ENCODE peak calls at places on chromosomes 3 and 15, in six cellular contexts. B is PC-3, X is fibroblast of the aortic adventitia, U is brain microvascular endothelial cell, T is vagina, F is astrocyte of the spinal cord. C is an unnamed sample.

GRCh38 chr3:163745204-163745603 is 1333.1 kb downstream of the SI start:
- DNase-seq in T (no peak), U (no peak), F (no peak), X (no peak), B (no peak), C (no peak)

GRCh38 chr3:192920406-192920805 is 2.8 kb upstream of the MB21D2 start:
- DNase-seq in X (no peak), T (no peak), F (no peak), B (no peak), U (no peak), C (no peak)

GRCh38 chr3:110623571-110623970 is 448.0 kb upstream of the NECTIN3 start:
- DNase-seq in X (peak), F (peak), B (peak), U (no peak), T (no peak), C (no peak)

GRCh38 chr15:32657198-32657886 is 15.8 kb downstream of the SCG5 start:
- DNase-seq in U (peak), B (peak), X (no peak), T (no peak), F (peak), C (no peak)

GRCh38 chr3:27279153-27279552 is 90.0 kb downstream of the NEK10 start:
- DNase-seq in B (peak), X (peak), U (peak), T (no peak), F (peak), C (no peak)

GRCh38 chr15:63469984-63470383 is 34.4 kb upstream of the USP3 start:
- DNase-seq in X (no peak), U (no peak), B (no peak), F (no peak), T (no peak), C (no peak)

GRCh38 chr15:63367390-63367789 is 14.3 kb downstream of the CA12 start:
- DNase-seq in F (no peak), X (no peak), U (no peak), B (no peak), T (no peak), C (no peak)

GRCh38 chr3:167882057-167882667 is 146.6 kb downstream of the SERPINI1 start:
- DNase-seq in X (peak), B (peak), F (peak), U (peak), T (no peak), C (peak)

GRCh38 chr3:128423525-128424147 is 43.1 kb downstream of the DNAJB8 start:
- DNase-seq in T (no peak), F (no peak), X (no peak), U (no peak), B (no peak), C (no peak)

GRCh38 chr15:68176601-68177000 is 28.5 kb downstream of the CALML4 start:
- DNase-seq in T (no peak), U (no peak), F (no peak), B (no peak), X (peak), C (no peak)

GRCh38 chr15:97904196-97904572 is 56.3 kb upstream of the ARRDC4 start:
- DNase-seq in T (no peak), X (peak), U (peak), F (peak), B (peak), C (peak)

GRCh38 chr3:5054098-5054497 is 68.0 kb upstream of the ARL8B start:
- DNase-seq in B (no peak), F (no peak), T (no peak), X (no peak), U (no peak), C (no peak)

GRCh38 chr3:29759443-29760033 is 478.7 kb downstream of the RBMS3 start:
- DNase-seq in T (no peak), B (peak), X (peak), U (no peak), F (peak), C (no peak)

GRCh38 chr3:43162573-43163084 is 56.8 kb upstream of the POMGNT2 start:
- DNase-seq in U (no peak), T (no peak), F (no peak), X (no peak), B (no peak), C (no peak)

GRCh38 chr15:36161781-36162212 is 417.6 kb upstream of the CDIN1 start:
- DNase-seq in U (no peak), B (peak), F (peak), T (no peak), X (peak), C (peak)

GRCh38 chr15:37921527-37922385 is 12.7 kb upstream of the TMCO5A start:
- DNase-seq in T (no peak), B (peak), X (peak), U (peak), F (no peak), C (no peak)

GRCh38 chr15:88810449-88810848 is 7.2 kb downstream of the ACAN start:
- DNase-seq in F (no peak), B (peak), T (no peak), X (no peak), U (peak), C (no peak)

GRCh38 chr3:187031934-187032333 is 101.6 kb downstream of the ST6GAL1 start:
- DNase-seq in F (no peak), T (no peak), U (no peak), B (no peak), X (no peak), C (no peak)

GRCh38 chr15:93179072-93179471 is 90.1 kb upstream of the RGMA start:
- DNase-seq in T (no peak), F (no peak), U (no peak), X (no peak), B (no peak), C (no peak)

GRCh38 chr3:4680881-4681300 is 187.7 kb downstream of the ITPR1 start:
- DNase-seq in F (peak), B (no peak), X (no peak), U (peak), T (no peak), C (no peak)

GRCh38 chr3:196966526-196967401 is 1.9 kb downstream of the PIGZ start:
- DNase-seq in B (no peak), X (no peak), U (no peak), T (no peak), F (no peak), C (no peak)

GRCh38 chr3:37779289-37780152 is 82.2 kb upstream of the CTDSPL start:
- DNase-seq in F (peak), U (peak), X (peak), B (peak), T (no peak), C (peak)

GRCh38 chr3:125148836-125149235 is 63.7 kb downstream of the SLC12A8 start:
- DNase-seq in T (no peak), B (no peak), X (peak), U (no peak), F (peak), C (no peak)

GRCh38 chr3:188646592-188646991 is 492.6 kb downstream of the LPP start:
- DNase-seq in U (no peak), X (no peak), F (peak), B (peak), T (no peak), C (no peak)

GRCh38 chr3:105585-105984 is 91.0 kb upstream of the CHL1 start:
- DNase-seq in F (no peak), T (no peak), B (no peak), X (no peak), U (no peak), C (no peak)
- H3K4me3 ChIP-seq in F (no peak), T (no peak), B (no peak), X (no peak), U (no peak), C (no peak)

GRCh38 chr3:68007621-68008226 is 353.3 kb upstream of the SUCLG2 start:
- DNase-seq in U (no peak), X (no peak), B (no peak), T (no peak), F (no peak), C (no peak)
- H3K4me3 ChIP-seq in U (peak), X (peak), B (no peak), T (peak), F (no peak), C (peak)

DNA sequence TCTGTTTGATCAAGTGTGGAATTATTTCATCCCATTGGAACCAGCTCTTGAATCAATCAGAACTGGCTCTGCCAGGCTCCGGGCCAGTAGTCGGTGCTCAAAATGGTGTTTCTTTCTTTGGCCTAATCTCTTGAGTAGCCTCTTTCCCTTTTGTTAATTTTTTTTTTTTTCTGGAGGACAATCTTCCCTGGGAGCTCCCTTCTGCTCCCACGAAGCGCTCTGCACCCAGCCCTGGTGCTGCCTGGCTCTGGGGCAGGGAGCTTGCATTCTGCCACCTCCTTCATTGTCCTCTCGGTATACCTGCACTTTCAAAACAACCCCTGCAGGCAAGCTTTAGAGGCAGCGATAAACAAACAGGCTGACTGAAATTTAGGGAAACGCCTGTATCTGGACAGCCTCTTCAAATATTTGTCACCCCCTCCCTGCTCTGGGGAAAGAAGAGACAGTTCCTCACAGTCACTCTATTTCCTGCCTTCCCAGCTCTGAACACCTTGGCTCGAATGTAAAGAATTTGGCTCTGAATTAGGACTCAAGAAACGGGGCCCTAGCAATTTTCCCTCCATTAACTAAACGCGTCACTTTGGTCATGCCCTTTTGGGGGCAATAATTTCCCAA is 1.1 kb upstream of the THSD4 start:
- DNase-seq in T (no peak), U (no peak), F (no peak), B (peak), X (no peak), C (no peak)
- H3K4me3 ChIP-seq in T (no peak), U (no peak), F (no peak), B (peak), X (no peak), C (no peak)

DNA sequence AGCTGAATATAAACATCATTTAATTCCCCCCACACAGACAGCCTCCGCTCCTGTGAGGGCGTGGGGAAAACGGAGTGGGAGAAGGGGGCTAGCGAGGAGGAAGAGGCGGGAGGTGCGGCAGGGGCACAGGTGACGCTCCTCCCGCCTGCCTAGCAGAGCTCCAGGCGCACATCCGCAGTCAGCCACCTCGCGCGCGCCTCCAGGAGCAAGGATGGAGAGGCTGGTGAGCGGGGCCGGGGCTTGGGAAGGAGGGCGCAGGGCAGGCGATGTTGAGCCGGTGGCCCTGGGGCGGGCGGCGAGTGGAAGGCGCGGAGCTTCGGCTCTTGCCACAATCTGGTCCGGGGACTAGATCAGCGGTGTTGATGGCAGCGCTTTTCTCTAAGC is at the start of gene CD200:
- DNase-seq in U (peak), T (no peak), F (no peak), X (no peak), B (no peak), C (no peak)
- H3K4me3 ChIP-seq in U (peak), T (peak), F (peak), X (peak), B (no peak), C (peak)

GRCh38 chr15:82043130-82043673 is 2.6 kb downstream of the MEX3B start:
- DNase-seq in B (no peak), F (no peak), U (no peak), T (no peak), X (no peak), C (no peak)
- H3K4me3 ChIP-seq in B (no peak), F (peak), U (peak), T (peak), X (peak), C (peak)

DNA sequence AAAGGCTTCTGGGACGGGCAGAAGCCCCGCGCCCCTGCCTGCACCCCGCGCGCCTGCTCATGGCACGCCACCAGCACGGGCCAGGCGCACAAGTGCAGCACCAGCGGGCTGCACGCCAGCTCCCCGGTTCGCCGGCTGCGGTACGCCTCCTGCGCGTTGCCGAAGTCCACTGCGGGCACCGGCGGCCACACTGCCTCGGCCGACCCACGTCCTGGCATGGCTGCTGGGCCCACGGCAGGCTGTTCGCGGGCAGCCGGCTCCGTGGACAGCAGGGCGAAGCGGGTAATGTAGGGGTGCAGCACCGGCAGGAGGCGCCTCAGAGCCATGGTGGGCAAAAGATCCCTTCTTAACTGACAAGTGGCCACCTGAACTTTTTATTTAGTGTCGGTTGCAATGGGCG is 34.8 kb downstream of the MCCC1 start:
- DNase-seq in T (no peak), F (no peak), B (no peak), U (no peak), X (no peak), C (no peak)
- H3K4me3 ChIP-seq in T (no peak), F (no peak), B (no peak), U (no peak), X (no peak), C (no peak)

GRCh38 chr3:52006017-52006819 is 10.5 kb upstream of the RPL29 start:
- DNase-seq in B (no peak), U (no peak), X (no peak), F (no peak), T (no peak), C (no peak)

GRCh38 chr3:52004158-52004787 is 8.6 kb upstream of the RPL29 start:
- DNase-seq in T (no peak), X (peak), B (no peak), U (no peak), F (peak), C (peak)

GRCh38 chr3:52004906-52005395 is 9.3 kb upstream of the RPL29 start:
- DNase-seq in U (no peak), B (no peak), X (no peak), T (no peak), F (no peak), C (no peak)

GRCh38 chr3:52006820-52007133 is 11.1 kb upstream of the RPL29 start:
- DNase-seq in U (no peak), X (no peak), F (no peak), T (no peak), B (no peak), C (no peak)

DNA sequence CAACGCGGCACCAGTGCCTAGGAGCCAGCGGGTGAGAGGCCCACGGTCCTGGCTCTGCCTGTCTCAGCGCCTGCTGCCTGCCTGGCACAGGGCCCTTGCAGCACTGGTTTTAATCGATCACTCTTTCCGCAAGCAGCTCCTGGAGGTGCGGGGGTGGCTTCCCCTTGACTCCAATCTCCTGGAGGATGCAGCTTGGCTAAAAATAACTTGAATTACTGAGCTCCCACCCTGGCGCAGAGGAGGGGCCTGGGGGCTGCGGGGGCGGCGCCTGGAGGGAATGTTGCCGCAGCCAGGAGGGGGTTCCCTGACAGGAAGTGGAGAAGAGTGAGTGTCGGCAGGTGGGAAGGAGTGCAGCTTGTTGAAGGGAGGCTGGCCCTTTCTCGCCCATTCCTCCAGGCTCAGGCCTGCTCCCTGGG is 9.9 kb upstream of the RPL29 start:
- DNase-seq in F (peak), X (peak), B (no peak), U (peak), T (no peak), C (peak)
- H3K4me3 ChIP-seq in F (no peak), X (no peak), B (no peak), U (no peak), T (no peak), C (no peak)

DNA sequence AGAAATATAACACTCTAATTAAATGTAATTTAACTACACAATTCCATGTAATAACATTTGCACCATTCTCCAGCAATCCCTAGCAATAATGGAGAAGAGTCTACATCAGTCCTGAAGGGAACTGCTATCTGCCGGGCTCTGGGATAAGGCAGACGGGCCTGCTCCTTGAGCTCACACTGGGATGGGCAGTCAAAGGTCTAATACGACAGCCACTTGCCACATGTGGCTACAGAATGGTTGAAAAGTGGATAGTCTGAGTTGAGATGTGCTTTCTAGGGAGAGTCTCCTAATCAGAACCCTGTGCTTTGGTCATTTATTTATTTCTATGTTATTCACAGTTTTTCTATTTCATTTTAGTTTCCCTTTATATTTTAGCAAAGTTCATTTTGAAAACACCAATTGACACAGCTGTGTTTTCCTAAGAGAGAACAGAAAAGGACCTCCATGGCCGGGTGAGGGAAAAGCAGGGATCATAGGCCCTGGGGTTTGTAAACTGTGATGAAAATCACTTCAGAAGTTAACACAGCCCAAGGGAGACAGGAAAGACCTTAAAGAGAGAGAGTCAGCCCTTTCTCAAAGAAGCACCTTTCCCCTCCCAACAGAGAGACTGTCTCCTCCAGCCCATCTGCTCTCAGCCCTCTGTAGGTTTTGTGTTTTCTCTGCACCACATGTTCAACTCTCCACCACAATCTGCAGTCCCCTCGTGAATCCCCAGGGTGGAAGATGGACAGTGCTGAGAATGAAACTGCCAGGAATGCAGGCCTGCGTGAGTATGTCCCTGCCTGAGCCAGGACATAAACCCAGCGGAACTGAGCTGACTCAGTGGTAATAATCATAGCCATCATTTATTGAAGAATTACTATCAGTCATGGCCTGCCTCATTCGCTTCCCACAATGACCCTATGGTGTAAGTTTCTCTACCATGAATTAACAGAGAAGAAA is 11.6 kb downstream of the FSIP1 start:
- DNase-seq in F (peak), B (no peak), T (no peak), U (peak), X (peak), C (peak)
- H3K4me3 ChIP-seq in F (no peak), B (no peak), T (no peak), U (no peak), X (no peak), C (no peak)

GRCh38 chr15:101049282-101049681 is 130.1 kb downstream of the LRRK1 start:
- DNase-seq in X (no peak), F (no peak), U (no peak), B (no peak), T (peak), C (no peak)

GRCh38 chr15:101048191-101049011 is 129.2 kb downstream of the LRRK1 start:
- DNase-seq in B (no peak), T (peak), F (no peak), X (no peak), U (no peak), C (no peak)

GRCh38 chr15:101045835-101046691 is 126.9 kb downstream of the LRRK1 start:
- DNase-seq in X (no peak), F (no peak), B (no peak), T (peak), U (no peak), C (no peak)

GRCh38 chr15:101046826-101047225 is 127.7 kb downstream of the LRRK1 start:
- DNase-seq in X (no peak), B (no peak), T (peak), F (no peak), U (no peak), C (no peak)

DNA sequence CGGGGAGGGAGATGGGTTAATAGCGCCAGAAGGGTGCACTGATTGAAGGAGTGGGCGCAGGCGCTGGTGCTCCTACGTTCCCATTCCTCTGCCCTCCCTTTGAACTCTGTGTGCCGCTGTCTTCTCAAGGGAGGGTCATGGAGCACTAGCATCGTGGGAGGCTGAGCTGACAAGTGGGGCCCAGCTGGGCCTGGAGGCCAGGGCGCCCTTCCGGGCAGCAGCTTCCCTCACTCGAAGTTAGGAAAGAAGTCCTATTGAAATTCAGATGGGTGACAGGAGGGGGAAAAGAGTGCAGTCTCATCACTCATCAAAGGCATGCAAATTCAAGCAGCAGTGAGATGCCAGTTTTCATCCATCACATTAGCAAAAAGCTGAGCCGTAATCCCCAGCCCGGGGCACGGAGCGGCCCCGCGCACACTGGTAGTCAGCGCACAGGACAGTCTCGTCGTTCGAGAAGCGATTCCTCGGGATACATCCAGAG is 128.2 kb downstream of the LRRK1 start:
- DNase-seq in X (no peak), U (no peak), B (no peak), T (peak), F (no peak), C (no peak)
- H3K4me3 ChIP-seq in X (no peak), U (no peak), B (no peak), T (no peak), F (no peak), C (no peak)

DNA sequence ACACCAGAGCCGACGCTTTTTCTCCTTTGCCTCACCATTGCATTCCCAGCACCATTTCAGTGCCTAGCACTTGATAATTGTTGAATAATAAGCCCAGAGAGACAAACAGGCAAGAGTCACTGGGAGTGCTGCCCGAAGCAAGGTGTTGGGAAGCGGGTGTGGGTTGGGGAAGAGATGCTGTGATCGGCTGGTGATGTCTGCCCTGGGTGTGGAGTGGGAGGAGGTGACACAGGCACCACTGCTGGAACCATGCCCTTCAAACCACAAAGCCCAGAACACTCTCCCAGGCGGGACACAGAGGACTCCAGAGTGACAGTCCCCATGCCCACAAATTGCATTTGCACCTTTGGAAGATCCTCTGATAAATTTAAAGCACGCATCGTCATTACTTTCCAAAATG is 148.3 kb downstream of the CHSY1 start:
- DNase-seq in F (no peak), U (no peak), X (no peak), T (no peak), B (no peak), C (no peak)
- H3K4me3 ChIP-seq in F (no peak), U (no peak), X (no peak), T (no peak), B (no peak), C (no peak)

C was measured in skeletal muscle cell.